ENCODE peak calls at places on chromosomes 6 and 20, in seven cellular contexts. X, U, R, N, B, P and E are unnamed samples.

GRCh38 chr6:147201885-147202515 is 2.2 kb upstream of the STXBP5 start:
- DNase-seq in X (no peak), U (peak; percentile 21), R (peak; percentile 74), N (peak; percentile 53), B (no peak), P (peak; percentile 57), E (peak; percentile 40)

GRCh38 chr6:138520463-138520862 is 21.2 kb upstream of the NHSL1 start:
- DNase-seq in X (no peak), U (no peak), R (no peak), N (peak; percentile 33), B (no peak), P (no peak), E (peak; percentile 80)

GRCh38 chr20:32583581-32584045 is 1.5 kb downstream of the NOL4L start:
- DNase-seq in X (no peak), U (no peak), R (peak; percentile 34), N (no peak), B (no peak), P (no peak), E (no peak)

GRCh38 chr20:953742-954141 is 37.6 kb upstream of the ANGPT4 start:
- DNase-seq in X (no peak), U (no peak), R (peak; percentile 37), N (no peak), B (no peak), P (no peak), E (peak; percentile 30)

GRCh38 chr6:3226422-3227362 is 761 bp downstream of the TUBB2B start:
- DNase-seq in X (peak; percentile 71), U (no peak), R (peak; percentile 81), N (peak; percentile 52), B (no peak), P (no peak), E (peak; percentile 32)

GRCh38 chr20:54323227-54323734 is 115.4 kb downstream of the PFDN4 start:
- DNase-seq in X (no peak), U (no peak), R (no peak), N (no peak), B (no peak), P (no peak), E (no peak)

GRCh38 chr6:11288065-11288464 is 55.6 kb upstream of the NEDD9 start:
- DNase-seq in X (no peak), U (no peak), R (no peak), N (no peak), B (no peak), P (no peak), E (peak; percentile 4)

GRCh38 chr6:82145926-82146452 is 101.6 kb downstream of the IBTK start:
- DNase-seq in X (no peak), U (no peak), R (no peak), N (no peak), B (no peak), P (no peak), E (no peak)

DNA sequence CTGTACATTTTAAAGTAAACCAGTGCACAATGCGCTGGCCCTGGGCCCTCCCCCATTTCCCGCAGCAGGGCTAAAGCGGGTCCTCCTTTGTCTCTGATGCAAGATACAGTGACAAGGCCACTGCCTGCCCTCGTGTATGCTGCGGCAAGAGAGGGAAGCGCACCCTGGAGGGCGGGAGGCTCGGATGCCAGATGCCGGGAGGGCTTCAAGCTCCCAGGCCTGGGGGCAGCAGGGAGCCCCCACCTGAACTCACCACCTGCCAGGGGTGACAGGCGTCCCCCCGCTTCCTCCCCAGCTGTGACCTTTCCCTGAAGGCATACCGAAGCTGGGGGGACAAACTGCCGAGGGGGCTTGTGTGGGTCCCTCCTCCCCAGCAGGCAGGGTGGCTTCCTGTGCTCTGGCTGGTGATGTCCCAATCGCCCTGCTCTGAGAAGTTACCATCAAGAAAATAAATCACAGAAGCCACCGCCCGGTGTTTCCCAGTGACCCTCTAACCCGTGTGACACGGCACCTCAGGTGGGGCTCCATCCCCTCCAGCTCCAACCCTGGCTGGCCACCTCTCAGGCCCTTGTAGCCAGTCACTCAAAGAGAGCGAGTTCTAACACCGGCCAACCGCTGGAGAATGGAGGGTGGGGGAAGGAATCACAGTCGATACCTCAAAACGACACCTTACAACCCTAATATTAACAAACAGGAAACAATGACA is 203.3 kb downstream of the PREX1 start:
- DNase-seq in X (no peak), U (no peak), R (no peak), N (no peak), B (no peak), P (no peak), E (no peak)
- H3K23ac ChIP-seq in X (no peak overlapping the region), U (no peak overlapping the region), R (no peak overlapping the region), N (no peak overlapping the region), B (no peak overlapping the region), P (no peak overlapping the region), E (no peak overlapping the region)

GRCh38 chr6:41815587-41815986 is 28.1 kb downstream of the TOMM6 start:
- DNase-seq in X (no peak), U (no peak), R (peak; percentile 2), N (no peak), B (no peak), P (no peak), E (no peak)
- H3K23ac ChIP-seq in X (no peak overlapping the region), U (no peak overlapping the region), R (no peak overlapping the region), N (no peak overlapping the region), B (no peak overlapping the region), P (no peak overlapping the region), E (no peak overlapping the region)

GRCh38 chr20:25364879-25365699 is 25.5 kb downstream of the ABHD12 start:
- DNase-seq in X (no peak), U (no peak), R (no peak), N (no peak), B (no peak), P (no peak), E (no peak)
- H3K23ac ChIP-seq in X (no peak overlapping the region), U (no peak overlapping the region), R (no peak overlapping the region), N (no peak overlapping the region), B (no peak overlapping the region), P (no peak overlapping the region), E (no peak overlapping the region)

GRCh38 chr6:159103396-159104162 is 58.8 kb upstream of the TAGAP start:
- DNase-seq in X (no peak), U (no peak), R (no peak), N (no peak), B (no peak), P (no peak), E (no peak)
- H3K23ac ChIP-seq in X (no peak overlapping the region), U (no peak overlapping the region), R (no peak overlapping the region), N (no peak overlapping the region), B (no peak overlapping the region), P (no peak overlapping the region), E (no peak overlapping the region)

GRCh38 chr20:49682798-49683197 is 30.9 kb downstream of the B4GALT5 start:
- DNase-seq in X (no peak), U (no peak), R (no peak), N (no peak), B (no peak), P (no peak), E (no peak)
- H3K23ac ChIP-seq in X (no peak overlapping the region), U (no peak overlapping the region), R (no peak overlapping the region), N (no peak overlapping the region), B (no peak overlapping the region), P (no peak overlapping the region), E (no peak overlapping the region)